ENCODE peak calls at places on chromosomes 16 and 17, in seven cellular contexts. One of them, this sample, is unnamed. For H3K4me1, the result is how much of the 10 kb centered on the place peaks cover.

GRCh38 chr17:41655611-41656111 is 31.3 kb upstream of the KRT17 start:
- DNase-seq in CD8-positive, alpha-beta memory T cell: no peak
- DNase-seq in PC-3: peak
- DNase-seq in fibroblast of lung: no peak
- DNase-seq in keratinocyte: peak
- DNase-seq in Peyer's patch: peak
- DNase-seq in GM23248: no peak
- DNase-seq in this sample: peak

GRCh38 chr16:51409001-51409675 is 258.1 kb upstream of the SALL1 start:
- DNase-seq in CD8-positive, alpha-beta memory T cell: no peak
- DNase-seq in PC-3: no peak
- DNase-seq in fibroblast of lung: peak
- DNase-seq in GM23248: peak
- DNase-seq in keratinocyte: no peak
- DNase-seq in Peyer's patch: no peak
- DNase-seq in this sample: no peak

GRCh38 chr17:15106540-15106939 is 158.6 kb downstream of the PMP22 start:
- DNase-seq in keratinocyte: peak
- DNase-seq in fibroblast of lung: no peak
- DNase-seq in PC-3: peak
- DNase-seq in Peyer's patch: no peak
- DNase-seq in GM23248: peak
- DNase-seq in CD8-positive, alpha-beta memory T cell: no peak
- DNase-seq in this sample: no peak

GRCh38 chr16:30997887-30998711 is 12.3 kb downstream of the STX1B start:
- DNase-seq in GM23248: peak
- DNase-seq in PC-3: peak
- DNase-seq in CD8-positive, alpha-beta memory T cell: no peak
- DNase-seq in Peyer's patch: no peak
- DNase-seq in fibroblast of lung: peak
- DNase-seq in keratinocyte: no peak
- DNase-seq in this sample: no peak

GRCh38 chr17:42564815-42565522 is 1.9 kb upstream of the MLX start:
- DNase-seq in CD8-positive, alpha-beta memory T cell: no peak
- DNase-seq in Peyer's patch: no peak
- DNase-seq in PC-3: no peak
- DNase-seq in fibroblast of lung: no peak
- DNase-seq in keratinocyte: no peak
- DNase-seq in GM23248: no peak
- DNase-seq in this sample: no peak

GRCh38 chr16:30070490-30070889 is 4.9 kb downstream of the ALDOA start:
- DNase-seq in PC-3: no peak
- DNase-seq in CD8-positive, alpha-beta memory T cell: no peak
- DNase-seq in Peyer's patch: no peak
- DNase-seq in fibroblast of lung: no peak
- DNase-seq in GM23248: no peak
- DNase-seq in keratinocyte: no peak
- DNase-seq in this sample: no peak

GRCh38 chr17:77836557-77837041 is 121.9 kb upstream of the TNRC6C start:
- DNase-seq in CD8-positive, alpha-beta memory T cell: peak
- DNase-seq in GM23248: peak
- DNase-seq in PC-3: peak
- DNase-seq in keratinocyte: no peak
- DNase-seq in Peyer's patch: peak
- DNase-seq in fibroblast of lung: peak
- DNase-seq in this sample: no peak

GRCh38 chr17:4590981-4591453 is 6.7 kb downstream of the SMTNL2 start:
- DNase-seq in Peyer's patch: no peak
- DNase-seq in fibroblast of lung: no peak
- DNase-seq in GM23248: no peak
- DNase-seq in keratinocyte: no peak
- DNase-seq in PC-3: no peak
- DNase-seq in CD8-positive, alpha-beta memory T cell: no peak
- DNase-seq in this sample: no peak

GRCh38 chr17:40596261-40596919 is 31.1 kb upstream of the CCR7 start:
- DNase-seq in Peyer's patch: no peak
- DNase-seq in CD8-positive, alpha-beta memory T cell: no peak
- DNase-seq in fibroblast of lung: peak
- DNase-seq in GM23248: no peak
- DNase-seq in PC-3: no peak
- DNase-seq in keratinocyte: no peak
- DNase-seq in this sample: no peak

GRCh38 chr17:47896672-47897490 is 845 bp downstream of the SP2 start:
- DNase-seq in fibroblast of lung: peak
- DNase-seq in PC-3: peak
- DNase-seq in Peyer's patch: no peak
- DNase-seq in keratinocyte: no peak
- DNase-seq in GM23248: peak
- DNase-seq in CD8-positive, alpha-beta memory T cell: no peak
- DNase-seq in this sample: no peak

GRCh38 chr16:57846078-57846697 is 43.9 kb upstream of the KIFC3 start:
- DNase-seq in keratinocyte: no peak
- DNase-seq in fibroblast of lung: no peak
- DNase-seq in GM23248: no peak
- DNase-seq in PC-3: no peak
- DNase-seq in Peyer's patch: no peak
- DNase-seq in CD8-positive, alpha-beta memory T cell: no peak
- DNase-seq in this sample: no peak

GRCh38 chr17:34254651-34255380 is at the start of gene CCL2:
- DNase-seq in fibroblast of lung: peak
- DNase-seq in keratinocyte: no peak
- DNase-seq in PC-3: no peak
- DNase-seq in GM23248: peak
- DNase-seq in Peyer's patch: no peak
- DNase-seq in CD8-positive, alpha-beta memory T cell: no peak
- DNase-seq in this sample: no peak

GRCh38 chr16:20396846-20397467 is 7.6 kb downstream of the PDILT start:
- DNase-seq in GM23248: no peak
- DNase-seq in fibroblast of lung: no peak
- DNase-seq in PC-3: no peak
- DNase-seq in keratinocyte: no peak
- DNase-seq in Peyer's patch: no peak
- DNase-seq in CD8-positive, alpha-beta memory T cell: no peak
- DNase-seq in this sample: no peak

GRCh38 chr17:43645765-43646481 is 15.8 kb downstream of the MEOX1 start:
- DNase-seq in GM23248: peak
- DNase-seq in fibroblast of lung: peak
- DNase-seq in PC-3: peak
- DNase-seq in keratinocyte: no peak
- DNase-seq in CD8-positive, alpha-beta memory T cell: no peak
- DNase-seq in Peyer's patch: peak
- DNase-seq in this sample: peak

GRCh38 chr16:54568897-54569807 is 282.6 kb upstream of the IRX3 start:
- DNase-seq in Peyer's patch: no peak
- DNase-seq in keratinocyte: no peak
- DNase-seq in GM23248: no peak
- DNase-seq in PC-3: no peak
- DNase-seq in fibroblast of lung: no peak
- DNase-seq in CD8-positive, alpha-beta memory T cell: no peak
- DNase-seq in this sample: no peak

GRCh38 chr17:6090253-6090652 is 20.1 kb downstream of the WSCD1 start:
- DNase-seq in Peyer's patch: peak
- DNase-seq in keratinocyte: no peak
- DNase-seq in GM23248: no peak
- DNase-seq in PC-3: no peak
- DNase-seq in fibroblast of lung: no peak
- DNase-seq in CD8-positive, alpha-beta memory T cell: peak
- DNase-seq in this sample: peak

GRCh38 chr17:4921320-4921719 is 10.8 kb upstream of the GP1BA start:
- DNase-seq in PC-3: no peak
- DNase-seq in CD8-positive, alpha-beta memory T cell: no peak
- DNase-seq in GM23248: no peak
- DNase-seq in Peyer's patch: no peak
- DNase-seq in keratinocyte: no peak
- DNase-seq in fibroblast of lung: no peak
- DNase-seq in this sample: no peak

GRCh38 chr17:10803830-10804498 is at the start of gene TMEM238L:
- DNase-seq in keratinocyte: no peak
- DNase-seq in GM23248: no peak
- DNase-seq in CD8-positive, alpha-beta memory T cell: no peak
- DNase-seq in fibroblast of lung: no peak
- DNase-seq in PC-3: no peak
- DNase-seq in Peyer's patch: peak
- DNase-seq in this sample: no peak

GRCh38 chr16:79411805-79412204 is 188.7 kb downstream of the MAF start:
- DNase-seq in fibroblast of lung: no peak
- DNase-seq in GM23248: no peak
- DNase-seq in keratinocyte: no peak
- DNase-seq in PC-3: no peak
- DNase-seq in CD8-positive, alpha-beta memory T cell: no peak
- DNase-seq in Peyer's patch: no peak
- DNase-seq in this sample: no peak

GRCh38 chr16:9447699-9448098 is 356.3 kb downstream of the HAPSTR1 start:
- DNase-seq in GM23248: no peak
- DNase-seq in keratinocyte: no peak
- DNase-seq in Peyer's patch: no peak
- DNase-seq in CD8-positive, alpha-beta memory T cell: no peak
- DNase-seq in fibroblast of lung: no peak
- DNase-seq in PC-3: no peak
- DNase-seq in this sample: no peak

GRCh38 chr17:9473716-9474115 is 101.9 kb downstream of the STX8 start:
- DNase-seq in PC-3: no peak
- DNase-seq in Peyer's patch: no peak
- DNase-seq in keratinocyte: peak
- DNase-seq in GM23248: peak
- DNase-seq in fibroblast of lung: peak
- DNase-seq in CD8-positive, alpha-beta memory T cell: no peak
- DNase-seq in this sample: no peak
- H3K27ac ChIP-seq in PC-3: no peak
- H3K27ac ChIP-seq in Peyer's patch: no peak
- H3K27ac ChIP-seq in keratinocyte: peak
- H3K27ac ChIP-seq in GM23248: peak
- H3K27ac ChIP-seq in fibroblast of lung: no peak
- H3K27ac ChIP-seq in CD8-positive, alpha-beta memory T cell: no peak
- H3K27ac ChIP-seq in this sample: no peak

DNA sequence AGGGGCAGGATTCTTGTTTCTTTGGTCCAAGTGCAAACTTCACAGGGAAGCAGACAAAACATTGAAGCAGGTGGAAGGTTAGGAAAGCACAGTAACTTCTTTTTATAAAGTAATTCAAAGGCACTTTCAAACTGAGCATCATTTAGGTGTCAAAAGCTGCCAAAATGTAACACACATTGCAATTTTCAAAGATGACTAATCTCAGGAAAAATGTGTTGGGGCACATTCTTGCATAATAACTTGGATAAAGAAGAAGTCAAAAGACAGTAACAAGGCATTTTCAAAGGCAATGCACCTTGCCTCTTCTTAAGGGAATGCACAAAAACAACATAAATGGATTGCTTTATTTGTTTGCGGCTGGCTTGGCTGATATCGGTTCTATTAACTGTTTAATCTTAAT is 3.6 kb downstream of the KCNJ2 start:
- DNase-seq in PC-3: peak
- DNase-seq in Peyer's patch: no peak
- DNase-seq in CD8-positive, alpha-beta memory T cell: no peak
- DNase-seq in keratinocyte: no peak
- DNase-seq in GM23248: peak
- DNase-seq in fibroblast of lung: no peak
- DNase-seq in this sample: no peak
- H3K4me1 ChIP-seq in PC-3: under half
- H3K4me1 ChIP-seq in Peyer's patch: under half
- H3K4me1 ChIP-seq in CD8-positive, alpha-beta memory T cell: under half
- H3K4me1 ChIP-seq in keratinocyte: under half
- H3K4me1 ChIP-seq in GM23248: under half
- H3K4me1 ChIP-seq in fibroblast of lung: under half
- H3K4me1 ChIP-seq in this sample: under half

GRCh38 chr17:37365589-37365988 is 10.2 kb upstream of the C17orf78 start:
- DNase-seq in keratinocyte: no peak
- DNase-seq in fibroblast of lung: no peak
- DNase-seq in PC-3: no peak
- DNase-seq in CD8-positive, alpha-beta memory T cell: no peak
- DNase-seq in GM23248: no peak
- DNase-seq in Peyer's patch: no peak
- DNase-seq in this sample: no peak
- H3K27ac ChIP-seq in keratinocyte: no peak
- H3K27ac ChIP-seq in fibroblast of lung: no peak
- H3K27ac ChIP-seq in PC-3: no peak
- H3K27ac ChIP-seq in CD8-positive, alpha-beta memory T cell: no peak
- H3K27ac ChIP-seq in GM23248: no peak
- H3K27ac ChIP-seq in Peyer's patch: no peak
- H3K27ac ChIP-seq in this sample: no peak

DNA sequence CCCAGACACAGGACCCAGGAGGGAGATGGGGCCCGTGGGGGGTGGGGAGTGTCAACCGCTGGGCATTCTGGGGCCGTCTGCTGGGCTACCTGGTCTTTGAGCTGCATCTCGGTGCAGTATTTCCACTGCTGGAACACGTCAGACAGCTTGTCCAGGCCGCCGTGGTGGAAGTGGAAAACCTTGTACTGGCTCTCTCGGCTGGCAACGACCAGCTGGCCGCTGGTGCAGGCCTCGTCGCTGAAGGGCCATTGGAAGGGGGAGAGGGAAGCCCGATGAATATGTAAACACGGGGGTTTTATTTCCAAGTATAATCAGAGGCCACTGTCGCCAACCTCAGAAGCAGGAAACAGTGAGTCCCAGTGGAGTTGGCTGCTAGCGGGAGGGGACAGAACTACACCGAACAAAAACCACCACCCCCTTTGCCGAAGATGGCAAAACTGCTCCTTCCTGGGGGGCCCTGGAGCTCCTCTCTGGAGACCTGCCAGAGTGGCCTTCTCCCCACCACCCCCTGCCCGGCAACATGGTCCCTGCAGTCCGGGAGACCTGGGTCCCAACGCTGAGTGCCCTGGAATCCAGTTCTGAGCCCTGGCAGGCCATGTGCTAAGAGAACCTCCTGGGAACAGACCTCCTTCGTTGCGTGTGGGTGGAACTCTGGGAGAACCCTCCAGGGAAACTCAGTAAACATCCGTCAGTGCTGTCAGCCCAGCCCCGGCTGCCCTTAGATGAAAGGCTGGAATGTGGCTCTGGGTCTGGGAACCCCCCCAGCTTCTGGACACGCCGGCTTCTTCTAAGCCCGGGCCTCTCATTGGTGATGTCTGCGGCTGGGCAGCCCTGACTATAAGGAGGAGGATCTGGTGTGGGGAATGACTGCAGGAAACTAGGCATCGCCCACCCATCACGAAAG is 84.1 kb downstream of the TBC1D16 start:
- DNase-seq in keratinocyte: no peak
- DNase-seq in Peyer's patch: peak
- DNase-seq in CD8-positive, alpha-beta memory T cell: peak
- DNase-seq in fibroblast of lung: peak
- DNase-seq in GM23248: peak
- DNase-seq in PC-3: no peak
- DNase-seq in this sample: peak
- H3K4me1 ChIP-seq in keratinocyte: under half
- H3K4me1 ChIP-seq in Peyer's patch: under half
- H3K4me1 ChIP-seq in CD8-positive, alpha-beta memory T cell: under half
- H3K4me1 ChIP-seq in fibroblast of lung: under half
- H3K4me1 ChIP-seq in GM23248: under half
- H3K4me1 ChIP-seq in PC-3: under half
- H3K4me1 ChIP-seq in this sample: under half

GRCh38 chr17:65394811-65395472 is 166.5 kb downstream of the AXIN2 start:
- DNase-seq in CD8-positive, alpha-beta memory T cell: no peak
- DNase-seq in fibroblast of lung: no peak
- DNase-seq in Peyer's patch: no peak
- DNase-seq in GM23248: no peak
- DNase-seq in keratinocyte: no peak
- DNase-seq in PC-3: peak
- DNase-seq in this sample: no peak
- H3K27ac ChIP-seq in CD8-positive, alpha-beta memory T cell: no peak
- H3K27ac ChIP-seq in fibroblast of lung: no peak
- H3K27ac ChIP-seq in Peyer's patch: no peak
- H3K27ac ChIP-seq in GM23248: no peak
- H3K27ac ChIP-seq in keratinocyte: no peak
- H3K27ac ChIP-seq in PC-3: no peak
- H3K27ac ChIP-seq in this sample: no peak